ENCODE peak calls at places on chromosome 6, in seven cellular contexts. D is stimulated activated naive CD8-positive, alpha-beta T cell treated with anti-CD3 and anti-CD28 coated beads, Interleukin-15, Interleukin-2, amounts not matched to agents 100 U/mL and 50 U/mL, for 24 hours; B is A172; J is WERI-Rb-1; I is lower lobe of right lung; X is retina; L is MM.1S. G is an unnamed sample.

GRCh38 chr6:125421853-125422252 is 120.1 kb upstream of the HDDC2 start:
- DNase-seq in D (no peak), B (peak), J (no peak), I (no peak), X (peak), L (no peak), G (no peak)

GRCh38 chr6:5294392-5295211 is 33.3 kb downstream of the FARS2 start:
- DNase-seq in D (peak), B (no peak), J (no peak), I (no peak), X (no peak), L (no peak), G (no peak)

GRCh38 chr6:36232172-36232571 is 35.6 kb downstream of the BRPF3 start:
- DNase-seq in D (no peak), B (no peak), J (no peak), I (no peak), X (no peak), L (no peak), G (no peak)

GRCh38 chr6:49454787-49455709 is 8.0 kb downstream of the MMUT start:
- DNase-seq in D (no peak), B (no peak), J (no peak), I (no peak), X (no peak), L (peak), G (no peak)

GRCh38 chr6:71248306-71248705 is 40.3 kb upstream of the OGFRL1 start:
- DNase-seq in D (no peak), B (peak), J (no peak), I (no peak), X (no peak), L (no peak), G (no peak)

GRCh38 chr6:49151461-49151860 is 311.6 kb downstream of the MMUT start:
- DNase-seq in D (no peak), B (no peak), J (no peak), I (no peak), X (no peak), L (no peak), G (no peak)

GRCh38 chr6:170097505-170098427 is 193.1 kb downstream of the DLL1 start:
- DNase-seq in D (no peak), B (no peak), J (no peak), I (no peak), X (peak), L (no peak), G (no peak)

GRCh38 chr6:129844118-129844891 is 16.8 kb downstream of the TMEM244 start:
- DNase-seq in D (no peak), B (peak), J (no peak), I (no peak), X (no peak), L (no peak), G (no peak)

GRCh38 chr6:24419526-24419925 is 16.8 kb downstream of the MRS2 start:
- DNase-seq in D (no peak), B (no peak), J (no peak), I (no peak), X (no peak), L (no peak), G (no peak)

GRCh38 chr6:90663873-90664272 is 77.0 kb upstream of the MAP3K7 start:
- DNase-seq in D (no peak), B (no peak), J (no peak), I (no peak), X (no peak), L (no peak), G (no peak)

GRCh38 chr6:147227770-147228320 is 23.6 kb downstream of the STXBP5 start:
- DNase-seq in D (no peak), B (no peak), J (no peak), I (no peak), X (no peak), L (no peak), G (no peak)

GRCh38 chr6:135938588-135939215 is 87.2 kb downstream of the PDE7B start:
- DNase-seq in D (no peak), B (peak), J (peak), I (no peak), X (no peak), L (no peak), G (no peak)

GRCh38 chr6:80872194-80872950 is 765.9 kb downstream of the BCKDHB start:
- DNase-seq in D (no peak), B (no peak), J (no peak), I (no peak), X (no peak), L (no peak), G (no peak)

GRCh38 chr6:45592991-45593390 is 215.3 kb upstream of the SUPT3H start:
- DNase-seq in D (no peak), B (no peak), J (no peak), I (no peak), X (no peak), L (no peak), G (no peak)

GRCh38 chr6:71481021-71481420 is 192.4 kb downstream of the OGFRL1 start:
- DNase-seq in D (no peak), B (no peak), J (no peak), I (no peak), X (no peak), L (no peak), G (no peak)

GRCh38 chr6:38214159-38214558 is 394.6 kb downstream of the ZFAND3 start:
- DNase-seq in D (no peak), B (no peak), J (no peak), I (no peak), X (no peak), L (no peak), G (no peak)

GRCh38 chr6:135798751-135799515 is 52.6 kb upstream of the PDE7B start:
- DNase-seq in D (no peak), B (no peak), J (no peak), I (no peak), X (no peak), L (no peak), G (no peak)

G was measured in NCI-H1436.